ENCODE peak calls at places on chromosomes 2 and 18, in four cellular contexts. One of them, this sample, is unnamed.

GRCh38 chr2:226286916-226287315 is 512.7 kb downstream of the IRS1 start:
- DNase-seq in neural progenitor cell: no peak
- DNase-seq in HCT116: no peak
- DNase-seq in MM.1S: no peak
- DNase-seq in this sample: no peak

GRCh38 chr2:157106950-157107349 is 150.6 kb upstream of the GALNT5 start:
- DNase-seq in neural progenitor cell: no peak
- DNase-seq in HCT116: no peak
- DNase-seq in MM.1S: no peak
- DNase-seq in this sample: no peak

GRCh38 chr2:95273911-95274290 is 348 bp upstream of the PROM2 start:
- DNase-seq in neural progenitor cell: no peak
- DNase-seq in HCT116: no peak
- DNase-seq in MM.1S: no peak
- DNase-seq in this sample: no peak

GRCh38 chr2:236768393-236769140 is 198.9 kb downstream of the ACKR3 start:
- DNase-seq in neural progenitor cell: no peak
- DNase-seq in HCT116: no peak
- DNase-seq in MM.1S: no peak
- DNase-seq in this sample: peak; percentile 93

GRCh38 chr18:61572871-61573270 is 239.6 kb downstream of the CDH20 start:
- DNase-seq in neural progenitor cell: no peak
- DNase-seq in HCT116: no peak
- DNase-seq in MM.1S: no peak
- DNase-seq in this sample: peak; percentile 26

GRCh38 chr2:37629529-37629928 is 41.9 kb downstream of the CDC42EP3 start:
- DNase-seq in neural progenitor cell: no peak
- DNase-seq in HCT116: no peak
- DNase-seq in MM.1S: no peak
- DNase-seq in this sample: peak; percentile 70

GRCh38 chr2:18830962-18831361 is 241.6 kb upstream of the NT5C1B start:
- DNase-seq in neural progenitor cell: no peak
- DNase-seq in HCT116: no peak
- DNase-seq in MM.1S: no peak
- DNase-seq in this sample: no peak

GRCh38 chr2:190887089-190887488 is 6.5 kb downstream of the GLS start:
- DNase-seq in neural progenitor cell: no peak
- DNase-seq in HCT116: no peak
- DNase-seq in MM.1S: no peak
- DNase-seq in this sample: peak; percentile 49

GRCh38 chr2:99031481-99031880 is 95.5 kb upstream of the CRACDL start:
- DNase-seq in neural progenitor cell: no peak
- DNase-seq in HCT116: no peak
- DNase-seq in MM.1S: no peak
- DNase-seq in this sample: no peak

GRCh38 chr2:85697096-85697495 is 2.9 kb downstream of the GNLY start:
- DNase-seq in neural progenitor cell: no peak
- DNase-seq in HCT116: no peak
- DNase-seq in MM.1S: no peak
- DNase-seq in this sample: no peak

GRCh38 chr2:20674974-20675679 is 8.2 kb downstream of the GDF7 start:
- DNase-seq in neural progenitor cell: no peak
- DNase-seq in HCT116: no peak
- DNase-seq in MM.1S: no peak
- DNase-seq in this sample: peak; percentile 64

GRCh38 chr2:36069083-36069482 is 286.5 kb upstream of the CRIM1 start:
- DNase-seq in neural progenitor cell: no peak
- DNase-seq in HCT116: no peak
- DNase-seq in MM.1S: no peak
- DNase-seq in this sample: no peak

GRCh38 chr2:230738391-230738811 is 25.8 kb downstream of the CAB39 start:
- DNase-seq in neural progenitor cell: no peak
- DNase-seq in HCT116: no peak
- DNase-seq in MM.1S: no peak
- DNase-seq in this sample: peak; percentile 67

GRCh38 chr2:240429341-240429871 is 6.1 kb upstream of the GPC1 start:
- DNase-seq in neural progenitor cell: no peak
- DNase-seq in HCT116: no peak
- DNase-seq in MM.1S: peak; percentile 61
- DNase-seq in this sample: no peak

GRCh38 chr2:155062250-155062985 is 363.9 kb downstream of the KCNJ3 start:
- DNase-seq in neural progenitor cell: no peak
- DNase-seq in HCT116: no peak
- DNase-seq in MM.1S: no peak
- DNase-seq in this sample: no peak

GRCh38 chr2:9403924-9404323 is 19.4 kb downstream of the ITGB1BP1 start:
- DNase-seq in neural progenitor cell: no peak
- DNase-seq in HCT116: no peak
- DNase-seq in MM.1S: no peak
- DNase-seq in this sample: peak; percentile 56
- H3K4me2 ChIP-seq in neural progenitor cell: no peak overlapping the region
- H3K4me2 ChIP-seq in HCT116: no peak overlapping the region
- H3K4me2 ChIP-seq in MM.1S: no peak overlapping the region
- H3K4me2 ChIP-seq in this sample: no peak overlapping the region

DNA sequence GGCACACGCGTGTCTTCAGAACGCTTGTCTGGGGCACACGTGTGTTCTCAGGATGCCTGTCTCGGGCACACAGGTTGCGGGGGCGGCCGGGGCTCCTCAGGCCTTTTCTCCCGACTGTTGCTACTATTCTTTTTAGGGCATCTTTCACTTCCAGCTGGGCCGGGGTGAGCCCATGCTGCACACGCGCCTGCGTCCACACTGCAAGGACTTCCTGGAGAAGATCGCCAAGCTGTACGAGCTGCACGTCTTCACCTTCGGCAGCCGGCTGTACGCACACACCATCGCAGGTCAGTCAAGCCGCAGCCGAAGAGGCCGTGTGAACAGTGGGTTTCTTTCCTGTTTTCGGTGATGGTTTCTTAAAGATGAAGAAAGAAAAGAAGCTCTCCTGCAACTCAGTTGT is 25.0 kb downstream of the CTDP1 start:
- DNase-seq in neural progenitor cell: no peak
- DNase-seq in HCT116: no peak
- DNase-seq in MM.1S: no peak
- DNase-seq in this sample: no peak
- H3K4me2 ChIP-seq in neural progenitor cell: no peak overlapping the region
- H3K4me2 ChIP-seq in HCT116: no peak overlapping the region
- H3K4me2 ChIP-seq in MM.1S: no peak overlapping the region
- H3K4me2 ChIP-seq in this sample: no peak overlapping the region

GRCh38 chr2:176067587-176068002 is 16.2 kb downstream of the EVX2 start:
- DNase-seq in neural progenitor cell: peak; percentile 45
- DNase-seq in HCT116: no peak
- DNase-seq in MM.1S: no peak
- DNase-seq in this sample: no peak

GRCh38 chr2:176063958-176064357 is 19.8 kb downstream of the EVX2 start:
- DNase-seq in neural progenitor cell: no peak
- DNase-seq in HCT116: no peak
- DNase-seq in MM.1S: peak; percentile 26
- DNase-seq in this sample: no peak

GRCh38 chr2:176068037-176068832 is 15.5 kb downstream of the EVX2 start:
- DNase-seq in neural progenitor cell: peak; percentile 54
- DNase-seq in HCT116: no peak
- DNase-seq in MM.1S: no peak
- DNase-seq in this sample: no peak

GRCh38 chr2:176071330-176072291 is 12.2 kb downstream of the EVX2 start:
- DNase-seq in neural progenitor cell: no peak
- DNase-seq in HCT116: no peak
- DNase-seq in MM.1S: no peak
- DNase-seq in this sample: no peak

GRCh38 chr2:176066645-176067586 is 16.8 kb downstream of the EVX2 start:
- DNase-seq in neural progenitor cell: peak; percentile 57
- DNase-seq in HCT116: no peak
- DNase-seq in MM.1S: no peak
- DNase-seq in this sample: no peak
- H3K4me2 ChIP-seq in neural progenitor cell: peak overlapping the region; percentile 76
- H3K4me2 ChIP-seq in HCT116: no peak overlapping the region
- H3K4me2 ChIP-seq in MM.1S: no peak overlapping the region
- H3K4me2 ChIP-seq in this sample: peak overlapping the region; percentile 77

GRCh38 chr2:238851751-238852150 is 3.9 kb downstream of the TWIST2 start:
- DNase-seq in neural progenitor cell: no peak
- DNase-seq in HCT116: no peak
- DNase-seq in MM.1S: no peak
- DNase-seq in this sample: no peak
- H3K4me2 ChIP-seq in neural progenitor cell: no peak overlapping the region
- H3K4me2 ChIP-seq in HCT116: no peak overlapping the region
- H3K4me2 ChIP-seq in MM.1S: no peak overlapping the region
- H3K4me2 ChIP-seq in this sample: peak overlapping the region; percentile 97

GRCh38 chr2:72144746-72145657 is 2.7 kb downstream of the CYP26B1 start:
- DNase-seq in neural progenitor cell: peak; percentile 84
- DNase-seq in HCT116: peak; percentile 58
- DNase-seq in MM.1S: peak; percentile 25
- DNase-seq in this sample: no peak
- H3K4me2 ChIP-seq in neural progenitor cell: peak overlapping the region; percentile 81
- H3K4me2 ChIP-seq in HCT116: peak overlapping the region; percentile 90
- H3K4me2 ChIP-seq in MM.1S: peak overlapping the region; percentile 88
- H3K4me2 ChIP-seq in this sample: peak overlapping the region; percentile 72

GRCh38 chr2:68391869-68392268 is 26.8 kb downstream of the PLEK start:
- DNase-seq in neural progenitor cell: no peak
- DNase-seq in HCT116: no peak
- DNase-seq in MM.1S: no peak
- DNase-seq in this sample: no peak
- H3K4me2 ChIP-seq in neural progenitor cell: no peak overlapping the region
- H3K4me2 ChIP-seq in HCT116: no peak overlapping the region
- H3K4me2 ChIP-seq in MM.1S: no peak overlapping the region
- H3K4me2 ChIP-seq in this sample: no peak overlapping the region